ENCODE peak calls at places on chromosomes 13 and 19, in ten cellular contexts. One of them, this sample, is unnamed.

GRCh38 chr13:80086304-80086721 is 254.6 kb downstream of the SPRY2 start:
- DNase-seq in CD8-positive, alpha-beta T cell: no peak
- DNase-seq in PC-3: peak; percentile 88
- DNase-seq in BJ: no peak
- DNase-seq in body of pancreas: no peak
- DNase-seq in heart right ventricle: no peak
- DNase-seq in adrenal gland: no peak
- DNase-seq in uterus: no peak
- DNase-seq in astrocyte: peak; percentile 44
- DNase-seq in prostate gland: no peak
- DNase-seq in this sample: no peak

GRCh38 chr13:33284016-33284415 is 1.5 kb downstream of the STARD13 start:
- DNase-seq in CD8-positive, alpha-beta T cell: no peak
- DNase-seq in PC-3: no peak
- DNase-seq in BJ: no peak
- DNase-seq in body of pancreas: no peak
- DNase-seq in heart right ventricle: no peak
- DNase-seq in adrenal gland: no peak
- DNase-seq in uterus: no peak
- DNase-seq in astrocyte: peak; percentile 45
- DNase-seq in prostate gland: no peak
- DNase-seq in this sample: no peak

GRCh38 chr13:33932765-33933406 is 114.9 kb downstream of the RFC3 start:
- DNase-seq in CD8-positive, alpha-beta T cell: no peak
- DNase-seq in PC-3: no peak
- DNase-seq in BJ: no peak
- DNase-seq in body of pancreas: no peak
- DNase-seq in heart right ventricle: no peak
- DNase-seq in adrenal gland: no peak
- DNase-seq in uterus: no peak
- DNase-seq in astrocyte: peak; percentile 75
- DNase-seq in prostate gland: no peak
- DNase-seq in this sample: no peak

GRCh38 chr19:35846038-35846668 is 6.2 kb downstream of the NPHS1 start:
- DNase-seq in CD8-positive, alpha-beta T cell: no peak
- DNase-seq in PC-3: peak; percentile 37
- DNase-seq in BJ: no peak
- DNase-seq in body of pancreas: peak; percentile 66
- DNase-seq in heart right ventricle: no peak
- DNase-seq in adrenal gland: no peak
- DNase-seq in uterus: no peak
- DNase-seq in astrocyte: no peak
- DNase-seq in prostate gland: no peak
- DNase-seq in this sample: no peak

GRCh38 chr13:70814684-70815083 is 706.4 kb upstream of the KLHL1 start:
- DNase-seq in CD8-positive, alpha-beta T cell: no peak
- DNase-seq in PC-3: no peak
- DNase-seq in BJ: no peak
- DNase-seq in body of pancreas: no peak
- DNase-seq in heart right ventricle: no peak
- DNase-seq in adrenal gland: no peak
- DNase-seq in uterus: no peak
- DNase-seq in astrocyte: no peak
- DNase-seq in prostate gland: no peak
- DNase-seq in this sample: no peak

GRCh38 chr13:106233336-106233735 is 302.1 kb downstream of the EFNB2 start:
- DNase-seq in CD8-positive, alpha-beta T cell: no peak
- DNase-seq in PC-3: no peak
- DNase-seq in BJ: no peak
- DNase-seq in body of pancreas: no peak
- DNase-seq in heart right ventricle: no peak
- DNase-seq in adrenal gland: no peak
- DNase-seq in uterus: no peak
- DNase-seq in astrocyte: no peak
- DNase-seq in prostate gland: no peak
- DNase-seq in this sample: no peak

GRCh38 chr19:3627351-3627723 is 747 bp upstream of the CACTIN start:
- DNase-seq in CD8-positive, alpha-beta T cell: no peak
- DNase-seq in PC-3: no peak
- DNase-seq in BJ: no peak
- DNase-seq in body of pancreas: peak; percentile 27
- DNase-seq in heart right ventricle: no peak
- DNase-seq in adrenal gland: no peak
- DNase-seq in uterus: no peak
- DNase-seq in astrocyte: no peak
- DNase-seq in prostate gland: no peak
- DNase-seq in this sample: no peak

GRCh38 chr13:98482476-98483444 is 94.1 kb downstream of the STK24 start:
- DNase-seq in CD8-positive, alpha-beta T cell: no peak
- DNase-seq in PC-3: no peak
- DNase-seq in BJ: no peak
- DNase-seq in body of pancreas: peak; percentile 73
- DNase-seq in heart right ventricle: peak; percentile 76
- DNase-seq in adrenal gland: peak; percentile 88
- DNase-seq in uterus: peak; percentile 62
- DNase-seq in astrocyte: peak; percentile 67
- DNase-seq in prostate gland: peak; percentile 68
- DNase-seq in this sample: peak; percentile 87

GRCh38 chr19:17078920-17079709 is 3.5 kb downstream of the MYO9B start:
- DNase-seq in CD8-positive, alpha-beta T cell: no peak
- DNase-seq in PC-3: no peak
- DNase-seq in BJ: no peak
- DNase-seq in body of pancreas: no peak
- DNase-seq in heart right ventricle: no peak
- DNase-seq in adrenal gland: no peak
- DNase-seq in uterus: no peak
- DNase-seq in astrocyte: peak; percentile 26
- DNase-seq in prostate gland: no peak
- DNase-seq in this sample: no peak

GRCh38 chr19:51294211-51294976 is 17.1 kb upstream of the IGLON5 start:
- DNase-seq in CD8-positive, alpha-beta T cell: no peak
- DNase-seq in PC-3: peak; percentile 14
- DNase-seq in BJ: no peak
- DNase-seq in body of pancreas: no peak
- DNase-seq in heart right ventricle: no peak
- DNase-seq in adrenal gland: no peak
- DNase-seq in uterus: no peak
- DNase-seq in astrocyte: no peak
- DNase-seq in prostate gland: no peak
- DNase-seq in this sample: no peak

GRCh38 chr19:34171539-34171876 is 796 bp upstream of the LSM14A start:
- DNase-seq in CD8-positive, alpha-beta T cell: no peak
- DNase-seq in PC-3: peak; percentile 6
- DNase-seq in BJ: peak; percentile 28
- DNase-seq in body of pancreas: no peak
- DNase-seq in heart right ventricle: no peak
- DNase-seq in adrenal gland: no peak
- DNase-seq in uterus: no peak
- DNase-seq in astrocyte: peak; percentile 76
- DNase-seq in prostate gland: no peak
- DNase-seq in this sample: peak; percentile 67

GRCh38 chr19:49554701-49555181 is 25.6 kb downstream of the NOSIP start:
- DNase-seq in CD8-positive, alpha-beta T cell: peak; percentile 42
- DNase-seq in PC-3: no peak
- DNase-seq in BJ: no peak
- DNase-seq in body of pancreas: peak; percentile 36
- DNase-seq in heart right ventricle: peak; percentile 40
- DNase-seq in adrenal gland: peak; percentile 46
- DNase-seq in uterus: no peak
- DNase-seq in astrocyte: no peak
- DNase-seq in prostate gland: no peak
- DNase-seq in this sample: no peak

GRCh38 chr19:5595129-5595528 is 27.4 kb upstream of the TINCR start:
- DNase-seq in CD8-positive, alpha-beta T cell: no peak
- DNase-seq in PC-3: no peak
- DNase-seq in BJ: no peak
- DNase-seq in body of pancreas: no peak
- DNase-seq in heart right ventricle: no peak
- DNase-seq in adrenal gland: no peak
- DNase-seq in uterus: no peak
- DNase-seq in astrocyte: no peak
- DNase-seq in prostate gland: no peak
- DNase-seq in this sample: no peak

GRCh38 chr13:90238433-90238832 is 1109.1 kb upstream of the MIR17HG start:
- DNase-seq in CD8-positive, alpha-beta T cell: no peak
- DNase-seq in PC-3: peak; percentile 66
- DNase-seq in BJ: peak; percentile 12
- DNase-seq in body of pancreas: no peak
- DNase-seq in heart right ventricle: no peak
- DNase-seq in adrenal gland: no peak
- DNase-seq in uterus: no peak
- DNase-seq in astrocyte: peak; percentile 44
- DNase-seq in prostate gland: no peak
- DNase-seq in this sample: no peak
- H3K4me3 ChIP-seq in CD8-positive, alpha-beta T cell: no peak overlapping the region
- H3K4me3 ChIP-seq in PC-3: no peak overlapping the region
- H3K4me3 ChIP-seq in BJ: no peak overlapping the region
- H3K4me3 ChIP-seq in body of pancreas: no peak overlapping the region
- H3K4me3 ChIP-seq in heart right ventricle: no peak overlapping the region
- H3K4me3 ChIP-seq in adrenal gland: no peak overlapping the region
- H3K4me3 ChIP-seq in uterus: no peak overlapping the region
- H3K4me3 ChIP-seq in astrocyte: no peak overlapping the region
- H3K4me3 ChIP-seq in prostate gland: no peak overlapping the region
- H3K4me3 ChIP-seq in this sample: no peak overlapping the region

DNA sequence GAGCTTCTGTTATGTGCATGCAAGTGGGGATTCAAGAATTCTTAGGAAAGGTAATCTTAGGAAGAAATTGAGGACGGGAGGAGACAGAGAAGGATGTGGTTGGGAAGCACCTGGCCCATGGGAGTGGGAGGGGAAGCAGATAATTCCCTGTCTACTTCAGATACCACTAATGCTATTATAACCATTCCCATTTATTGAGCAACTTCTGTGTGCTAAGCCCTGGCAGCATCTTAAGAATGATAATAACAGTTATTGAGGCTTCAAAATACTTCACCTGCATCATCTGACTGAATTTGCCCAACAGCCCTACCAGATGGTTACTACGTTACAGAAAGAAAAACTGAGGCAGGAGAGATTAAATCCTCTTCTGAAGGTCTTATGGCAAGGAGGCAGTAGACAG is 1.4 kb downstream of the EPS8L1 start:
- DNase-seq in CD8-positive, alpha-beta T cell: no peak
- DNase-seq in PC-3: no peak
- DNase-seq in BJ: no peak
- DNase-seq in body of pancreas: no peak
- DNase-seq in heart right ventricle: no peak
- DNase-seq in adrenal gland: no peak
- DNase-seq in uterus: no peak
- DNase-seq in astrocyte: no peak
- DNase-seq in prostate gland: no peak
- DNase-seq in this sample: no peak
- H3K27me3 ChIP-seq in CD8-positive, alpha-beta T cell: peaks cover 10% of the 10 kb centered on the region
- H3K27me3 ChIP-seq in PC-3: no peaks in the 10 kb centered on the region
- H3K27me3 ChIP-seq in BJ: peaks cover 2% of the 10 kb centered on the region
- H3K27me3 ChIP-seq in body of pancreas: peaks cover 11% of the 10 kb centered on the region
- H3K27me3 ChIP-seq in heart right ventricle: peaks cover 29% of the 10 kb centered on the region
- H3K27me3 ChIP-seq in adrenal gland: peaks cover 22% of the 10 kb centered on the region
- H3K27me3 ChIP-seq in uterus: peaks cover 29% of the 10 kb centered on the region
- H3K27me3 ChIP-seq in astrocyte: peaks cover 31% of the 10 kb centered on the region
- H3K27me3 ChIP-seq in prostate gland: no peaks in the 10 kb centered on the region
- H3K27me3 ChIP-seq in this sample: peaks cover 25% of the 10 kb centered on the region

DNA sequence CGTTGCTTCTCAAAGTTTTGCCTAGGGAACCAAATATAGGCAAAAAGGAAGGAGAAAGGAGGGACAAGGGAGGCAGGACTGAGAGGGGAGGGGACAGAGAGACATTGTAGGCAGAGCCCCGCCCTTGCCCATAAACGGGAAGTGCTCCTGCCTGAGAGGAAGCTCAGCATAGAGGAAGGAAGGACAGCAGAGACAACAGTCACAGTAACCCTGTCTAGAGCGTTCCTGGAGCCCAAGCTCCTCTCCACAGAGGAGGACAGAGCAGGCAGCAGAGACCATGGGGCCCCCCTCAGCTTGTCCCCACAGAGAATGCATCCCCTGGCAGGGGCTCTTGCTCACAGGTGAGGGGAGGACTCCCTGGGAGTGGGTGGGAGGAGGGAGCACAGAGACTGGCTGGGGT is at the start of gene CEACAM21:
- DNase-seq in CD8-positive, alpha-beta T cell: peak; percentile 45
- DNase-seq in PC-3: no peak
- DNase-seq in BJ: no peak
- DNase-seq in body of pancreas: no peak
- DNase-seq in heart right ventricle: peak; percentile 53
- DNase-seq in adrenal gland: peak; percentile 57
- DNase-seq in uterus: no peak
- DNase-seq in astrocyte: no peak
- DNase-seq in prostate gland: no peak
- DNase-seq in this sample: no peak
- H3K36me3 ChIP-seq in CD8-positive, alpha-beta T cell: peaks cover 28% of the 10 kb centered on the region
- H3K36me3 ChIP-seq in PC-3: no peaks in the 10 kb centered on the region
- H3K36me3 ChIP-seq in BJ: no peaks in the 10 kb centered on the region
- H3K36me3 ChIP-seq in body of pancreas: no peaks in the 10 kb centered on the region
- H3K36me3 ChIP-seq in heart right ventricle: no peaks in the 10 kb centered on the region
- H3K36me3 ChIP-seq in adrenal gland: no peaks in the 10 kb centered on the region
- H3K36me3 ChIP-seq in uterus: no peaks in the 10 kb centered on the region
- H3K36me3 ChIP-seq in astrocyte: no peaks in the 10 kb centered on the region
- H3K36me3 ChIP-seq in prostate gland: no peaks in the 10 kb centered on the region
- H3K36me3 ChIP-seq in this sample: no peaks in the 10 kb centered on the region

GRCh38 chr13:112486386-112487126 is 101.4 kb downstream of the TUBGCP3 start:
- DNase-seq in CD8-positive, alpha-beta T cell: no peak
- DNase-seq in PC-3: no peak
- DNase-seq in BJ: no peak
- DNase-seq in body of pancreas: no peak
- DNase-seq in heart right ventricle: no peak
- DNase-seq in adrenal gland: no peak
- DNase-seq in uterus: no peak
- DNase-seq in astrocyte: no peak
- DNase-seq in prostate gland: no peak
- DNase-seq in this sample: no peak
- H3K4me3 ChIP-seq in CD8-positive, alpha-beta T cell: no peak overlapping the region
- H3K4me3 ChIP-seq in PC-3: no peak overlapping the region
- H3K4me3 ChIP-seq in BJ: no peak overlapping the region
- H3K4me3 ChIP-seq in body of pancreas: no peak overlapping the region
- H3K4me3 ChIP-seq in heart right ventricle: no peak overlapping the region
- H3K4me3 ChIP-seq in adrenal gland: no peak overlapping the region
- H3K4me3 ChIP-seq in uterus: no peak overlapping the region
- H3K4me3 ChIP-seq in astrocyte: no peak overlapping the region
- H3K4me3 ChIP-seq in prostate gland: no peak overlapping the region
- H3K4me3 ChIP-seq in this sample: no peak overlapping the region

GRCh38 chr19:55301459-55302331 is 17.9 kb downstream of the BRSK1 start:
- DNase-seq in CD8-positive, alpha-beta T cell: peak; percentile 99
- DNase-seq in PC-3: peak; percentile 91
- DNase-seq in BJ: no peak
- DNase-seq in body of pancreas: peak; percentile 89
- DNase-seq in heart right ventricle: peak; percentile 86
- DNase-seq in adrenal gland: peak; percentile 80
- DNase-seq in uterus: peak; percentile 88
- DNase-seq in astrocyte: peak; percentile 30
- DNase-seq in prostate gland: peak; percentile 78
- DNase-seq in this sample: peak; percentile 71
- H3K27me3 ChIP-seq in CD8-positive, alpha-beta T cell: no peaks in the 10 kb centered on the region
- H3K27me3 ChIP-seq in PC-3: no peaks in the 10 kb centered on the region
- H3K27me3 ChIP-seq in BJ: no peaks in the 10 kb centered on the region
- H3K27me3 ChIP-seq in body of pancreas: no peaks in the 10 kb centered on the region
- H3K27me3 ChIP-seq in heart right ventricle: no peaks in the 10 kb centered on the region
- H3K27me3 ChIP-seq in adrenal gland: no peaks in the 10 kb centered on the region
- H3K27me3 ChIP-seq in uterus: no peaks in the 10 kb centered on the region
- H3K27me3 ChIP-seq in astrocyte: no peaks in the 10 kb centered on the region
- H3K27me3 ChIP-seq in prostate gland: no peaks in the 10 kb centered on the region
- H3K27me3 ChIP-seq in this sample: no peaks in the 10 kb centered on the region